ENCODE peak calls at places on chromosomes 13 and 19, in five cellular contexts. Q is GM12891, H is GM12878, T is H1, P is HepG2. S is an unnamed sample.

GRCh38 chr13:30479154-30479553 is 13.4 kb upstream of the HMGB1 start:
- DNase-seq in H (no peak), T (no peak), Q (no peak), P (no peak), S (no peak)

GRCh38 chr13:80117515-80117914 is 223.4 kb downstream of the SPRY2 start:
- DNase-seq in Q (no peak), H (no peak), T (no peak), P (no peak), S (no peak)

GRCh38 chr13:40578055-40578454 is 88.4 kb downstream of the FOXO1 start:
- DNase-seq in P (no peak), T (no peak), H (no peak), Q (no peak), S (no peak)

GRCh38 chr13:77697208-77698103 is at the start of gene SLAIN1:
- DNase-seq in T (peak), Q (peak), P (peak), H (no peak), S (peak)

GRCh38 chr19:4068058-4068966 is 1.6 kb upstream of the ZBTB7A start:
- DNase-seq in H (no peak), T (no peak), P (no peak), Q (no peak), S (no peak)

GRCh38 chr19:19537321-19538048 is 580 bp upstream of the CILP2 start:
- DNase-seq in T (no peak), H (no peak), Q (no peak), P (no peak), S (no peak)

GRCh38 chr19:32935629-32936028 is 36.1 kb downstream of the CEP89 start:
- DNase-seq in H (no peak), T (no peak), Q (no peak), P (no peak), S (no peak)

GRCh38 chr19:3343619-3344502 is 22.5 kb upstream of the NFIC start:
- DNase-seq in T (no peak), H (no peak), Q (peak), P (peak), S (peak)

GRCh38 chr13:31261241-31261640 is 61.5 kb downstream of the B3GLCT start:
- DNase-seq in P (no peak), H (no peak), T (no peak), Q (no peak), S (no peak)

GRCh38 chr13:97631158-97631557 is 197.2 kb downstream of the RAP2A start:
- DNase-seq in H (no peak), Q (no peak), T (peak), P (no peak), S (no peak)

GRCh38 chr19:13846533-13847032 is 30.4 kb upstream of the NANOS3 start:
- DNase-seq in Q (peak), H (peak), T (peak), P (peak), S (peak)

GRCh38 chr13:28671393-28671792 is 12.5 kb downstream of the POMP start:
- DNase-seq in Q (no peak), H (no peak), P (no peak), T (no peak), S (no peak)

GRCh38 chr19:46426506-46427162 is 2.1 kb downstream of the PNMA8C start:
- DNase-seq in H (no peak), T (peak), Q (peak), P (peak), S (no peak)

GRCh38 chr13:41199061-41199460 is 4.7 kb upstream of the KBTBD7 start:
- DNase-seq in Q (no peak), H (no peak), P (no peak), T (no peak), S (no peak)

GRCh38 chr13:49781791-49782190 is 10.7 kb downstream of the KPNA3 start:
- DNase-seq in P (no peak), H (no peak), Q (no peak), T (no peak), S (no peak)

GRCh38 chr13:43804461-43805070 is 17.8 kb upstream of the ENOX1 start:
- DNase-seq in P (peak), H (peak), T (no peak), Q (no peak), S (no peak)

GRCh38 chr19:36401475-36401874 is 17.0 kb downstream of the ZFP82 start:
- DNase-seq in T (no peak), H (no peak), P (no peak), Q (peak), S (no peak)

GRCh38 chr19:30077851-30078355 is 135.9 kb downstream of the URI1 start:
- DNase-seq in T (no peak), P (no peak), Q (no peak), H (no peak), S (no peak)

GRCh38 chr19:17406039-17406886 is 833 bp upstream of the BST2 start:
- DNase-seq in H (no peak), T (no peak), Q (no peak), P (no peak), S (peak)

GRCh38 chr19:1154731-1155351 is 19.2 kb downstream of the SBNO2 start:
- DNase-seq in H (no peak), T (no peak), P (peak), Q (no peak), S (no peak)
- TF ChIP-seq TAF1 in H (no peak), T (no peak), P (no peak), Q (no peak), S (no peak)

GRCh38 chr19:50702158-50702869 is 17.3 kb downstream of the SHANK1 start:
- DNase-seq in H (no peak), T (no peak), P (no peak), Q (no peak), S (no peak)
- TF ChIP-seq POLR2AphosphoS5 in H (no peak), T (no peak), P (no peak), Q (no peak), S (no peak)

DNA sequence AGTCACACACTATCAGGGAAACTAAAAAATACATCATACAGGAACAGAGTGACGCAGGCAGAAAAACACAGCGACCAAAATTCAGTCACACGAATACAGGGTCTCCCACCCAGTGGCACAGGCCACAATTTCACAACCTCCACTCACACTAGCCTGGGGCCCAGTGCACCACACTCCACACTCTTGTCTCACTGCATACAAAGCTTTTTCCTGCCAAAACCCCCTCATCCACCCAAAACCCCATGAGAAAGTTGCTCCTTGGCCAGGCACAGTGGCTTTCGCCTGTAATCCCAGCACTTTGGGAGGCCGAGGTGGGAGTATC is 1.2 kb downstream of the S1PR5 start:
- DNase-seq in T (no peak), P (no peak), H (no peak), Q (no peak), S (no peak)
- TF ChIP-seq POLR2A in T (no peak), P (no peak), H (no peak), Q (no peak), S (no peak)

GRCh38 chr13:105814219-105814901 is 721.1 kb downstream of the EFNB2 start:
- DNase-seq in Q (no peak), T (no peak), P (no peak), H (no peak), S (no peak)
- TF ChIP-seq TAF1 in Q (no peak), T (no peak), P (no peak), H (no peak), S (no peak)

GRCh38 chr19:35354898-35355297 is 3.4 kb upstream of the FFAR3 start:
- DNase-seq in H (peak), Q (no peak), P (no peak), T (no peak), S (no peak)

GRCh38 chr19:35351441-35352176 is 3.9 kb downstream of the FFAR1 start:
- DNase-seq in T (peak), P (no peak), H (no peak), Q (no peak), S (no peak)

GRCh38 chr19:35352177-35352447 is 4.4 kb downstream of the FFAR1 start:
- DNase-seq in H (no peak), T (no peak), Q (no peak), P (no peak), S (no peak)

GRCh38 chr19:35352448-35353304 is 5.0 kb downstream of the FFAR1 start:
- DNase-seq in H (peak), T (peak), P (peak), Q (peak), S (peak)

GRCh38 chr19:35353635-35354034 is 4.6 kb upstream of the FFAR3 start:
- DNase-seq in H (no peak), T (peak), P (no peak), Q (no peak), S (no peak)
- TF ChIP-seq POLR2AphosphoS5 in H (no peak), T (no peak), P (no peak), Q (no peak), S (no peak)

DNA sequence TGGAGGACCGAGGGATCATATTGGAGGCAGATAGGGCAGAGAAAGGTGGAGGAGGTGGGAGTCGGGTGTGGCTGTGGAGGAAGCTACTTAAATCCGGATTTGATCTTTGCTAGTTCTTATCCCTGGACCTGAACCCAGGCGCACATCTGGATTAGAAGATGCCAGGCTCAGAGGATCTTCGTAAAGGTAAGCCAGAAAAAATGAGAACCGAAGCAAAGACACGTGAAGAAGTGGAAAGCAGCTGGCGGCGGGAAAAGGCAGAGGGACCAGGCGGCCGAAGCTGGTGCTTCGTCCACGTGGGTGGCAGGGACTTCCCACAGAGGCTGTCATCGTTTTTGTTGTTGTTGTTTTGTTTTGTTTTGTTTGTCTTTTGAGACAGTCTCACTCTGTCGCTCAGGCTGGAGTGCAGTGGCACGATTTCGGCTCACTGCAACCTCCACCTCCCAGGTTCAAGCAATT is at the start of gene DPRX:
- DNase-seq in P (no peak), Q (no peak), T (no peak), H (no peak), S (no peak)
- TF ChIP-seq POLR2A in P (no peak), Q (no peak), T (no peak), H (no peak), S (no peak)

S was measured in GM12892.